ENCODE peak calls at places on chromosome 13, in five cellular contexts. W, T, X, U and F are unnamed samples.

GRCh38 chr13:35994131-35994966 is 136.8 kb downstream of the DCLK1 start:
- DNase-seq in W (no peak), T (peak; percentile 79), X (no peak), U (no peak), F (no peak)

GRCh38 chr13:40982772-40983171 is 36.3 kb downstream of the ELF1 start:
- DNase-seq in W (peak; percentile 95), T (peak; percentile 37), X (no peak), U (no peak), F (peak; percentile 78)

GRCh38 chr13:49112782-49113525 is 107.2 kb upstream of the MLNR start:
- DNase-seq in W (no peak), T (no peak), X (peak; percentile 58), U (peak; percentile 28), F (no peak)

GRCh38 chr13:82330499-82330898 is 1551.8 kb downstream of the SLITRK1 start:
- DNase-seq in W (peak; percentile 21), T (peak; percentile 15), X (no peak), U (no peak), F (peak; percentile 38)

GRCh38 chr13:102846261-102847015 is 606 bp downstream of the ERCC5 start:
- DNase-seq in W (peak; percentile 62), T (peak; percentile 35), X (peak; percentile 33), U (peak; percentile 37), F (peak; percentile 45)

GRCh38 chr13:101307181-101307701 is 109.1 kb downstream of the NALCN start:
- DNase-seq in W (no peak), T (no peak), X (no peak), U (no peak), F (no peak)

GRCh38 chr13:39273953-39274352 is 235.7 kb downstream of the NHLRC3 start:
- DNase-seq in W (peak; percentile 17), T (no peak), X (peak; percentile 28), U (peak; percentile 38), F (no peak)

GRCh38 chr13:50529154-50529882 is 314.2 kb downstream of the DLEU7 start:
- DNase-seq in W (peak; percentile 81), T (peak; percentile 86), X (no peak), U (peak; percentile 67), F (no peak)

GRCh38 chr13:112252744-112253590 is 123.2 kb upstream of the SPACA7 start:
- DNase-seq in W (no peak), T (no peak), X (no peak), U (no peak), F (no peak)

GRCh38 chr13:78562237-78562889 is 41.0 kb downstream of the POU4F1 start:
- DNase-seq in W (no peak), T (no peak), X (no peak), U (no peak), F (peak; percentile 33)

GRCh38 chr13:67383358-67383757 is 153.2 kb upstream of the PCDH9 start:
- DNase-seq in W (no peak), T (no peak), X (no peak), U (no peak), F (peak; percentile 9)

GRCh38 chr13:50365300-50365682 is 350.0 kb downstream of the KCNRG start:
- DNase-seq in W (peak; percentile 62), T (no peak), X (no peak), U (no peak), F (no peak)

GRCh38 chr13:39106216-39106995 is 68.2 kb downstream of the NHLRC3 start:
- DNase-seq in W (no peak), T (no peak), X (no peak), U (no peak), F (no peak)

GRCh38 chr13:91904597-91904996 is 506.2 kb downstream of the GPC5 start:
- DNase-seq in W (peak; percentile 54), T (no peak), X (no peak), U (no peak), F (no peak)

GRCh38 chr13:77337159-77337558 is 10.3 kb upstream of the MYCBP2 start:
- DNase-seq in W (no peak), T (no peak), X (no peak), U (no peak), F (no peak)

GRCh38 chr13:59906413-59907027 is 257.2 kb downstream of the DIAPH3 start:
- DNase-seq in W (peak; percentile 47), T (no peak), X (peak; percentile 33), U (no peak), F (peak; percentile 19)

GRCh38 chr13:112747256-112747655 is 57.4 kb downstream of the ATP11A start:
- DNase-seq in W (peak; percentile 39), T (no peak), X (no peak), U (no peak), F (no peak)

GRCh38 chr13:100440756-100441421 is 147.7 kb downstream of the GGACT start:
- DNase-seq in W (peak; percentile 63), T (no peak), X (no peak), U (no peak), F (no peak)

GRCh38 chr13:113538689-113539058 is 45.9 kb upstream of the TFDP1 start:
- DNase-seq in W (no peak), T (no peak), X (no peak), U (no peak), F (no peak)

GRCh38 chr13:21949818-21950429 is 279.1 kb downstream of the FGF9 start:
- DNase-seq in W (no peak), T (no peak), X (no peak), U (no peak), F (no peak)

GRCh38 chr13:91817250-91817649 is 418.8 kb downstream of the GPC5 start:
- DNase-seq in W (peak; percentile 19), T (peak; percentile 3), X (no peak), U (no peak), F (no peak)

GRCh38 chr13:60679928-60680693 is 283.1 kb downstream of the TDRD3 start:
- DNase-seq in W (peak; percentile 79), T (no peak), X (no peak), U (peak; percentile 34), F (no peak)

GRCh38 chr13:99086869-99087129 is 108.9 kb upstream of the DOCK9 start:
- DNase-seq in W (peak; percentile 41), T (peak; percentile 42), X (no peak), U (peak; percentile 43), F (peak; percentile 42)

GRCh38 chr13:99085846-99086148 is 107.9 kb upstream of the DOCK9 start:
- DNase-seq in W (no peak), T (no peak), X (no peak), U (no peak), F (no peak)

GRCh38 chr13:99086149-99086868 is 108.4 kb upstream of the DOCK9 start:
- DNase-seq in W (peak; percentile 42), T (peak; percentile 64), X (peak; percentile 87), U (peak; percentile 43), F (peak; percentile 65)

GRCh38 chr13:99083976-99084375 is 106.1 kb upstream of the DOCK9 start:
- DNase-seq in W (no peak), T (no peak), X (no peak), U (no peak), F (peak; percentile 57)

GRCh38 chr13:99085139-99085845 is 107.4 kb upstream of the DOCK9 start:
- DNase-seq in W (peak; percentile 34), T (no peak), X (peak; percentile 38), U (peak; percentile 41), F (no peak)
- H3K9ac ChIP-seq in W (peak overlapping the region; percentile 40), T (no peak overlapping the region), X (no peak overlapping the region), U (no peak overlapping the region), F (no peak overlapping the region)

DNA sequence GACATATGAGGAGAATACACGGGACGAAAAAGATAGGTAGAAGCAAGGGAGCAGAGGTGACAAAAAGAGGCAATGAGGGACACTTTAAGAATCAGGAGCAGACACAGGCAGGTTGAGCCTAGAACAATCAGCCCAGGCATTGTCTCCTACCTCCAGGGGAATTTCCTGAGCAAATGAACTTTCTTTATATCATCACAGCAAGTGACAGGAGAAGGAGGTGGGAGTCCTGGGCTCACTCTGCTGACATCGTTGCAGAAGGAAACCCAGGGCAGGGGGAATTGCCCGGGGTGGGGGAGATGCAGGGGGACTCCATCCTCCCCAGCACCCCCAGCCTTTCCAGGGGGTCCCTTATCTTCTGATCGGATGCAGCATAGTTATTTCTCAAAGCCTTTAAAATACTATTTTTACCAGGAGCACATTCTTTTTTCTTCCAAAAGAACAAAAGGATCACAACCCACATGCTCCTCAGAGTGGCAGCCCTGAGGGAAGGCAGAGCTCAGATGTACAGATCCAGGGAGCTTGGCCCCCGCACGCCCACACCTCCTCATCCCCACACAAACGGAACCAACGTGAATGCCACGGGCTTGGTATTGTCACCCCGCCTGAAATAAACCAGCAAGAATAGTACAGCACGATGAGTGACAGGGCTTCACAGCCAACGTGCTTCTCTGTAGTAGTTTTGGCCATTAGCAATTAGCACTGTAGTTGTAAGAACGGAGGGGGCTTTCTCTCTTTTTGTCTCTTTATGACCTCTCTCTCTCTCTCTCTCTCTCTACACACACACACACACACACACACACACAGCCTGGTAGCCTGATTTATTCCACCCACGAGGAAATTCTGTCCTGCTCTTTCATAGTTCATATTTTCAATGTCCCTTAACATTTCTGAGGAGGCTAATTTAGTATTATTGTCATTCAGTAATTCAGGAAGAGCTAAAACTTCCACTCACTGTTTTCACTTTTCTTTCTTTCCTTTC is 169.5 kb upstream of the UBL3 start:
- DNase-seq in W (no peak), T (no peak), X (peak; percentile 39), U (no peak), F (no peak)
- H2AFZ ChIP-seq in W (no peak overlapping the region), T (peak overlapping the region; percentile 59), X (peak overlapping the region; percentile 22), U (no peak overlapping the region), F (no peak overlapping the region)

GRCh38 chr13:34772881-34773280 is 169.2 kb upstream of the NBEA start:
- DNase-seq in W (no peak), T (no peak), X (no peak), U (no peak), F (no peak)
- H3K9ac ChIP-seq in W (no peak overlapping the region), T (no peak overlapping the region), X (no peak overlapping the region), U (no peak overlapping the region), F (no peak overlapping the region)

DNA sequence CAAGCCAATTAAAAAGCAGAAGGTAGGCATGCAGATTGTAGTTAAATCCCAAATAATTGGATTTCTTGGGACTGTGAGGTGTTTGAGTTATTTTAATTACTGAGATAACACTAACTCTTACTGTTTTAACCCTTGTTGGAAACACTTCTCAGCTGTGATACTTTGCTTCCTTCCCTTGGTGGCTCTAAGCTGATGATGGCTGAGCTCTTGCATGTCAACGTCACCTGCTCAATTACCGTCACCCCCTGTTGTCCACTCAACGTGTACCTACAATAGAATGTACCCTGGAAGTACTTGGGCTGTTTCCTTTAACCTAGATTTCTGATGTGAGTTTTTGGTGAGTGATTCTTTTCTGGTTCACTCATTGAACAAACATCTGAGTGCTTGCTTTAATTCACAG is 303.4 kb downstream of the SLC7A1 start:
- DNase-seq in W (no peak), T (no peak), X (peak; percentile 15), U (no peak), F (no peak)
- H2AFZ ChIP-seq in W (no peak overlapping the region), T (no peak overlapping the region), X (no peak overlapping the region), U (no peak overlapping the region), F (no peak overlapping the region)